ENCODE peak calls at places on chromosomes 4 and X, in seven cellular contexts. S is NCI-H1092 treated with DMSO at 0.1 percent for 48 hours; N is stimulated activated effector memory CD8-positive, alpha-beta T cell treated with anti-CD3 and anti-CD28 coated beads, Interleukin-12 subunit alpha, Interleukin-12 subunit beta, amount 100 ng/mL, for 72 hours; C is GM10248; X is Kasumi-1; E is amniotic stem cell; G is GM23248. K is an unnamed sample.

GRCh38 chr4:74675673-74676279 is 118.5 kb downstream of the BTC start:
- DNase-seq in S (peak), N (no peak), C (peak), X (peak), E (peak), G (peak), K (peak)

GRCh38 chrX:118459494-118459893 is 36.1 kb upstream of the DOCK11 start:
- DNase-seq in S (peak), N (no peak), C (peak), X (peak), E (no peak), G (peak), K (peak)

GRCh38 chr4:16516796-16517413 is 290.6 kb upstream of the TAPT1 start:
- DNase-seq in S (no peak), N (no peak), C (no peak), X (peak), E (peak), G (peak), K (peak)

GRCh38 chr4:103074039-103074438 is 2.5 kb downstream of the SLC9B2 start:
- DNase-seq in S (no peak), N (no peak), C (no peak), X (no peak), E (no peak), G (no peak), K (no peak)

GRCh38 chr4:38306482-38307071 is 346.4 kb downstream of the PTTG2 start:
- DNase-seq in S (no peak), N (no peak), C (peak), X (no peak), E (no peak), G (no peak), K (no peak)

GRCh38 chr4:121397434-121397833 is 16.6 kb upstream of the QRFPR start:
- DNase-seq in S (no peak), N (no peak), C (no peak), X (no peak), E (no peak), G (no peak), K (no peak)

GRCh38 chr4:7043521-7044414 is 596 bp downstream of the TADA2B start:
- DNase-seq in S (peak), N (peak), C (no peak), X (no peak), E (no peak), G (peak), K (no peak)

GRCh38 chr4:169220854-169221311 is 49.9 kb downstream of the SH3RF1 start:
- DNase-seq in S (no peak), N (no peak), C (no peak), X (no peak), E (no peak), G (no peak), K (no peak)

GRCh38 chr4:10506077-10506476 is 48.9 kb upstream of the ZNF518B start:
- DNase-seq in S (no peak), N (no peak), C (no peak), X (peak), E (no peak), G (no peak), K (no peak)

GRCh38 chr4:139300431-139301142 is 718 bp upstream of the NAA15 start:
- DNase-seq in S (peak), N (peak), C (no peak), X (peak), E (peak), G (peak), K (peak)

GRCh38 chr4:112652216-112652615 is 15.3 kb downstream of the LARP7 start:
- DNase-seq in S (no peak), N (no peak), C (no peak), X (no peak), E (no peak), G (no peak), K (no peak)

GRCh38 chr4:99074816-99075215 is 13.8 kb downstream of the ADH5 start:
- DNase-seq in S (no peak), N (no peak), C (no peak), X (no peak), E (no peak), G (no peak), K (no peak)

GRCh38 chr4:183838987-183839712 is 66.0 kb upstream of the STOX2 start:
- DNase-seq in S (no peak), N (no peak), C (no peak), X (peak), E (no peak), G (peak), K (no peak)

GRCh38 chrX:129522184-129523059 is 868 bp downstream of the SMARCA1 start:
- DNase-seq in S (peak), N (no peak), C (peak), X (no peak), E (peak), G (peak), K (peak)

GRCh38 chr4:94000559-94000958 is 172.0 kb downstream of the ATOH1 start:
- DNase-seq in S (no peak), N (no peak), C (no peak), X (no peak), E (no peak), G (no peak), K (no peak)

GRCh38 chrX:54540289-54540688 is 10.3 kb downstream of the GNL3L start:
- DNase-seq in S (no peak), N (no peak), C (no peak), X (no peak), E (no peak), G (peak), K (no peak)

GRCh38 chrX:727738-728621 is 97.4 kb downstream of the SHOX start:
- DNase-seq in S (no peak), N (no peak), C (no peak), X (no peak), E (no peak), G (peak), K (no peak)

GRCh38 chrX:41802958-41803357 is 79.0 kb downstream of the GPR82 start:
- DNase-seq in S (no peak), N (no peak), C (no peak), X (no peak), E (no peak), G (peak), K (no peak)

GRCh38 chrX:133838761-133839676 is 146.4 kb downstream of the GPC3 start:
- DNase-seq in S (no peak), N (no peak), C (peak), X (peak), E (no peak), G (peak), K (peak)

GRCh38 chr4:103996059-103996458 is 276.3 kb upstream of the TACR3 start:
- DNase-seq in S (peak), N (no peak), C (no peak), X (no peak), E (no peak), G (no peak), K (no peak)

GRCh38 chrX:148661035-148661434 is 160.6 kb downstream of the AFF2 start:
- DNase-seq in S (no peak), N (no peak), C (no peak), X (no peak), E (no peak), G (peak), K (no peak)

GRCh38 chr4:124846306-124846705 is 133.8 kb upstream of the ANKRD50 start:
- DNase-seq in S (no peak), N (no peak), C (no peak), X (no peak), E (no peak), G (no peak), K (no peak)

GRCh38 chrX:8306296-8306975 is 135.4 kb upstream of the VCX2 start:
- DNase-seq in S (no peak), N (no peak), C (no peak), X (no peak), E (no peak), G (no peak), K (no peak)

GRCh38 chr4:4182835-4183568 is 43.7 kb downstream of the OTOP1 start:
- DNase-seq in S (no peak), N (peak), C (peak), X (no peak), E (no peak), G (peak), K (no peak)

GRCh38 chr4:35151816-35152572 is 1092.3 kb downstream of the ARAP2 start:
- DNase-seq in S (peak), N (no peak), C (no peak), X (no peak), E (no peak), G (no peak), K (peak)

GRCh38 chr4:154491731-154492249 is at the start of gene DCHS2:
- DNase-seq in S (no peak), N (no peak), C (peak), X (peak), E (no peak), G (peak), K (no peak)

GRCh38 chr4:140153419-140153743 is 603 bp downstream of the MAML3 start:
- DNase-seq in S (peak), N (no peak), C (no peak), X (no peak), E (no peak), G (no peak), K (no peak)

GRCh38 chrX:51569561-51569960 is 49.2 kb downstream of the CENPVL3 start:
- DNase-seq in S (no peak), N (no peak), C (no peak), X (no peak), E (no peak), G (peak), K (no peak)